ENCODE peak calls at places on chromosome 1, in four cellular contexts. X, Q, J and N are unnamed samples.

GRCh38 chr1:214551436-214552173 is at the start of gene PTPN14:
- DNase-seq in Q (no peak), J (peak), X (no peak), N (peak)

GRCh38 chr1:21927531-21928237 is 9.4 kb downstream of the HSPG2 start:
- DNase-seq in Q (no peak), J (no peak), X (no peak), N (no peak)

GRCh38 chr1:52123622-52124021 is 18.3 kb upstream of the ZFYVE9 start:
- DNase-seq in Q (no peak), X (no peak), J (no peak), N (no peak)

GRCh38 chr1:99565606-99566289 is 80.2 kb upstream of the PALMD start:
- DNase-seq in J (no peak), Q (no peak), X (no peak), N (no peak)

GRCh38 chr1:19439464-19440171 is 45.7 kb downstream of the CAPZB start:
- DNase-seq in X (peak), J (peak), Q (no peak), N (no peak)

GRCh38 chr1:4792565-4792964 is 138.2 kb downstream of the AJAP1 start:
- DNase-seq in Q (no peak), X (no peak), J (no peak), N (peak)

GRCh38 chr1:21175324-21175669 is 1.4 kb downstream of the EIF4G3 start:
- DNase-seq in Q (no peak), X (peak), J (peak), N (no peak)

GRCh38 chr1:9903801-9904527 is 6.1 kb downstream of the CTNNBIP1 start:
- DNase-seq in Q (no peak), J (no peak), X (no peak), N (no peak)

GRCh38 chr1:97781762-97782337 is 139.0 kb downstream of the DPYD start:
- DNase-seq in J (no peak), Q (no peak), X (no peak), N (no peak)
- TF ChIP-seq NRF1 in J (no peak), Q (no peak), X (no peak), N (no peak)

GRCh38 chr1:73161418-73161817 is 879.1 kb upstream of the NEGR1 start:
- DNase-seq in X (no peak), J (no peak), Q (no peak), N (no peak)
- TF ChIP-seq SIN3A in X (no peak), J (no peak), Q (no peak), N (no peak)

DNA sequence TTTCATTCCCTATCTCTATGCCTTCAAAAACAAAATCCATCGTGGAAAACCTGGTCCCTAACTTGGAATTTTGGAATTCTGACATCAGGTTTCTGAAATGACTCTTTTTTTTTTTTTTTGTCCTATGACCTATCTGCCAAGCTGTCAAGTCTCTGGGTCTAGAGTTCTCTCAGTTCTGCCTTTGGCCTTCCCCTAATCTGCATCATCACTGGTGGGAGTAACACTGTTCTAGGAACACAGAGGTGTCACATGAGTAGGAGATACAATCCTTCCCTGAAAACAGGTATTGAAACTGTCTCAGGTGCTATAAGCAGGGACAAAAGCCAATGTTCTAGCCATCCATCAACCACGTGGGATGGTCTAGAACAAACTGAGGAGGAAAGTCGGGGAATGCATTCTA is 142.0 kb upstream of the ATP1B1 start:
- DNase-seq in Q (no peak), J (no peak), X (no peak), N (no peak)
- TF ChIP-seq NRF1 in Q (no peak), J (no peak), X (no peak), N (no peak)

GRCh38 chr1:98055457-98055856 is 134.6 kb upstream of the DPYD start:
- DNase-seq in J (no peak), X (no peak), Q (no peak), N (no peak)
- TF ChIP-seq SIN3A in J (no peak), X (no peak), Q (no peak), N (no peak)

DNA sequence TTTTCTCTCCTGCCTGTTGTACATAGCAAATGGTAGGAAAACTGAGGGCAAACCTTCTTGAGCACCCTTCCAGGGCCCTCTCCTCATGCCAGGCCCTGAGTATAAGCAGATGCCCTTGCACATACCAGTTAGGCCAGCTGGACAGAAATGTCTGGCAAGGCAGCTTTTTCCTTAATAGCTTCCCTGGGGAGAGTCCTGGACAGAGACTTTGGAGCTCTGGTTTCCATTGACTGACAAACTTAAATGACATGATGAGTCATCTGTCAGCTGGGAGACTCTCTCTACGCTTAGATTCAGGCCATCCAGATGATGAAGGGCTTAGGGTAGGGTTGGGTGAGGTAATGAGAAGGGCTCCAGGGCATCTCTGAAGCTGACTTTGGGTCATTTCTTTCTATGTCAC is 317.5 kb downstream of the ASTN1 start:
- DNase-seq in X (peak), J (peak), Q (no peak), N (no peak)
- TF ChIP-seq NRF1 in X (no peak), J (no peak), Q (no peak), N (no peak)

DNA sequence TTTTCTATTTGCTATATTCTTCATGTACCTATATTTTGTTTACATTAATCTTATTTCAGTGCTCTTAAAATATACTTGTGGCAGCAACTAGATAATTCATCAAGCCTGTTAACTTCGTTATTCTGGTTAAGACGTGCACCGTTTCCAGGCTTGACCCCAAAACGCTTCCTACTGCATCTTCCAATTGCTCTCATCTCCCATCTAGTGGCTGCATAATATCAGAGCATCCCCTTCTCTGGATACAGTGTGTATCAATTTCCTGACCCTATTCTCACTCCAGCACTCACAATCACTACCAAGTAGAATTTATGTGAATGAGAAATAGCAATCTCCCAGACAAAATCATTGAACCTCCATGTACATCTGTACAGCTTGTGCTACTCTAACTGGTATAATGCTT is 1280.3 kb upstream of the B3GALT2 start:
- DNase-seq in Q (no peak), X (no peak), J (no peak), N (no peak)
- TF ChIP-seq SIN3A in Q (no peak), X (no peak), J (no peak), N (no peak)

DNA sequence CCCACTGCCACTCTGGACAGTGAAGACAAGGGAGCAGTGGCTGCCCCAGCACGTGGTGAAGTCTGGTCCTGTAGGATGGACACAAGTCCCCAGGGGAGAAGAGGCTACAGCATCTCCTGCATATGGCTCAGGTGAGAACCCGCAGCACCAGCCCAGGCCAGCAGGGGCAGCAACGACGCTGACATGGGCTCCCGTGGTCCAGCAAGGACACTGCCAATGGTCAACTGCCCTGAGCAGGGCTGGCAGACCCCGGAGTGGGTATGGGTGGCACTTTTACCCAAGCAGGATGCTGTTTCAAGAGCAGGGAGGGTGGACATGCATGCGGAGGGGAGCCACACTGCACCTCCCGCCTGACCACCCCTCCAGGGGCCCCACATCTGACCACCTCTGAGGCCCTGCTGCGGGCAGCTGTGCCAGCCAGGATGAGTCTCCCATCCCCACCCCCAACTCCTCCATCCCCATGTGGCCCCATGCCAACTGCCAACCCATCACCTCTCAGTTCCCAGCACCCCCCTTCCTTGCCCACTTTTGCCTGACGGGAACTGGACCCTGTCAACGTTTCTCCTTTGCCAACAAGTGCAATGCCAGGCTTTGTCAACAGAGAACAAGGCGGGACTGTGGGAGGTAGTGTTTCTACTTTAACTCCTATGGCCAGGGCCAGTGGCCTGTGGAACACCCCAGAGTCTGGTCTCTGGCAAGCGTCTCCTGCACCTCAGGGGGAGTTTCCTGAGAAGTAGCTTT is 8.6 kb downstream of the MORN1 start:
- DNase-seq in X (peak), J (peak), Q (no peak), N (peak)
- TF ChIP-seq NRF1 in X (no peak), J (no peak), Q (no peak), N (no peak)

GRCh38 chr1:11929849-11930248 is 3.6 kb upstream of the KIAA2013 start:
- DNase-seq in J (peak), Q (no peak), X (peak), N (no peak)
- TF ChIP-seq SIN3A in J (peak), Q (no peak), X (no peak), N (no peak)

DNA sequence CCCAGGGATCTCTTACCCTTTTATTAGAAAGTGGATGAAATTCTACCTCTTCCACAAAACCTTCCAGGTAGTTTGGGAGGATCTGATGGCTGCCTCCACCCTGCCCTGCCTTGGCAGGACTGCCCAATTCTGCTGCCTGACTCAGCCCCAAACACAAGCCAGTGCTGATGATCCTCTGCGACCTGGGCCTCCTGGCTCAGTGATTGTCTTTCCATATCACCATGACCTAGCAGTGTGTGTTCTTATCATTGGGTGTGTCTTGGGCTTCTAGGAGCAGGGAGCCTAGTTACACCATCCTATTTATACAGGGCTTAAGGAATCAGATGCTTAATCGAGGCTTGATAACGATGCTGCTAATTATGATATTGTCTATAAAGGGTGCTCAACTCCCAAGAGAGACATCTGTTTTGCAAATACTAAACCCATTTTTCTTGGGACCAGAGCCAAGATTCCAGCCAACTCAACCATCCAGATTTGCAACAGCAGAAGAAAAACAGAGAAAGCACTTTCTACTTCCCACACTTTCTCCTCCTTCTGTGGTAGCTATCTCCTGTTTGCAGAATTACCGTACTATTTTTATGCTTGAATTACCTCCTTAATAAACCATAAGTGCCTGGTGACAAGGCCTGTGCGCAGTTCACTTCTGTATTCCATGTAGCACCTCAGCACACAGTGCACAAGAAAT is 36.5 kb upstream of the KIF21B start:
- DNase-seq in J (no peak), X (no peak), Q (no peak), N (no peak)
- TF ChIP-seq NRF1 in J (no peak), X (no peak), Q (no peak), N (no peak)